ENCODE peak calls at places on chromosome 20, in six cellular contexts. Z, R, G, J, O and N are unnamed samples.

GRCh38 chr20:13270211-13270610 is 49.1 kb downstream of the ISM1 start:
- DNase-seq in O (no peak), Z (no peak), J (no peak), G (no peak), R (no peak), N (no peak)

GRCh38 chr20:37192137-37192854 is 12.9 kb upstream of the MROH8 start:
- DNase-seq in R (peak; percentile 89), G (peak; percentile 89), O (peak; percentile 61), Z (peak; percentile 91), J (peak; percentile 91), N (peak; percentile 41)

GRCh38 chr20:3229798-3230197 is 9.2 kb downstream of the SLC4A11 start:
- DNase-seq in O (no peak), Z (no peak), J (no peak), R (no peak), G (no peak), N (no peak)

GRCh38 chr20:33602826-33603590 is 59.1 kb upstream of the C20orf144 start:
- DNase-seq in Z (no peak), G (no peak), J (no peak), O (no peak), R (peak; percentile 50), N (no peak)

GRCh38 chr20:10430000-10430466 is 4.0 kb downstream of the MKKS start:
- DNase-seq in G (no peak), Z (no peak), R (peak; percentile 32), O (no peak), J (no peak), N (no peak)

GRCh38 chr20:18404172-18404571 is 62.7 kb downstream of the DZANK1 start:
- DNase-seq in G (no peak), J (no peak), Z (no peak), R (no peak), O (no peak), N (no peak)

GRCh38 chr20:35326732-35327073 is 34.5 kb upstream of the FAM83C start:
- DNase-seq in O (no peak), G (no peak), Z (no peak), R (no peak), J (no peak), N (no peak)

GRCh38 chr20:2693286-2693995 is 861 bp downstream of the EBF4 start:
- DNase-seq in R (no peak), J (peak; percentile 75), Z (peak; percentile 66), G (no peak), O (no peak), N (peak; percentile 70)

GRCh38 chr20:8808180-8808535 is 260.7 kb upstream of the PLCB4 start:
- DNase-seq in J (no peak), Z (no peak), R (no peak), O (no peak), G (peak; percentile 22), N (no peak)

GRCh38 chr20:56460459-56460858 is 8.0 kb upstream of the RTF2 start:
- DNase-seq in Z (no peak), R (no peak), J (no peak), G (no peak), O (no peak), N (no peak)

GRCh38 chr20:22808628-22809027 is 224.3 kb upstream of the FOXA2 start:
- DNase-seq in J (no peak), R (no peak), G (no peak), O (no peak), Z (no peak), N (no peak)

GRCh38 chr20:32017711-32018251 is 7.5 kb downstream of the CCM2L start:
- DNase-seq in Z (no peak), J (no peak), O (no peak), G (peak; percentile 63), R (no peak), N (no peak)

GRCh38 chr20:56995157-56995556 is 271.3 kb downstream of the BMP7 start:
- DNase-seq in J (no peak), R (no peak), G (no peak), O (no peak), Z (no peak), N (no peak)

GRCh38 chr20:59835448-59836395 is 97.7 kb downstream of the SYCP2 start:
- DNase-seq in Z (peak; percentile 66), J (peak; percentile 72), R (peak; percentile 5), O (no peak), G (peak; percentile 45), N (no peak)

GRCh38 chr20:4119854-4120209 is 104.5 kb upstream of the RNF24 start:
- DNase-seq in O (no peak), J (no peak), G (no peak), Z (no peak), R (no peak), N (no peak)

GRCh38 chr20:59482581-59483187 is 121.7 kb upstream of the PHACTR3 start:
- DNase-seq in O (no peak), Z (no peak), J (no peak), G (no peak), R (no peak), N (no peak)

GRCh38 chr20:9411833-9412232 is 102.6 kb upstream of the LAMP5 start:
- DNase-seq in J (no peak), O (no peak), Z (no peak), R (no peak), G (no peak), N (no peak)

GRCh38 chr20:4519530-4519929 is 202.2 kb upstream of the PRND start:
- DNase-seq in J (no peak), G (peak; percentile 22), Z (no peak), O (no peak), R (no peak), N (peak; percentile 65)

GRCh38 chr20:18005170-18005989 is 36.6 kb downstream of the MGME1 start:
- DNase-seq in Z (no peak), G (no peak), O (no peak), R (no peak), J (no peak), N (no peak)

GRCh38 chr20:37990571-37991151 is 42.6 kb downstream of the TTI1 start:
- DNase-seq in O (peak; percentile 52), J (no peak), Z (no peak), R (peak; percentile 78), G (peak; percentile 33), N (peak; percentile 72)

GRCh38 chr20:9286501-9286900 is 217.6 kb downstream of the PLCB4 start:
- DNase-seq in O (no peak), G (no peak), R (peak; percentile 38), Z (no peak), J (no peak), N (no peak)

GRCh38 chr20:25532971-25533391 is 52.4 kb downstream of the NINL start:
- DNase-seq in R (no peak), G (no peak), J (no peak), Z (no peak), O (no peak), N (no peak)

GRCh38 chr20:25533920-25534700 is 51.2 kb downstream of the NINL start:
- DNase-seq in O (no peak), R (no peak), G (no peak), Z (no peak), J (no peak), N (no peak)

GRCh38 chr20:25534845-25535244 is 50.5 kb downstream of the NINL start:
- DNase-seq in J (no peak), Z (no peak), G (no peak), O (no peak), R (no peak), N (no peak)

GRCh38 chr20:25529295-25529951 is 55.9 kb downstream of the NINL start:
- DNase-seq in O (no peak), J (no peak), G (no peak), Z (no peak), R (no peak), N (no peak)

GRCh38 chr20:25532015-25532751 is 53.1 kb downstream of the NINL start:
- DNase-seq in J (no peak), O (no peak), Z (no peak), R (no peak), G (no peak), N (no peak)
- TF ChIP-seq CTCF in J (no peak), O (no peak), Z (no peak), R (no peak), G (no peak), N (peak; percentile 16)

DNA sequence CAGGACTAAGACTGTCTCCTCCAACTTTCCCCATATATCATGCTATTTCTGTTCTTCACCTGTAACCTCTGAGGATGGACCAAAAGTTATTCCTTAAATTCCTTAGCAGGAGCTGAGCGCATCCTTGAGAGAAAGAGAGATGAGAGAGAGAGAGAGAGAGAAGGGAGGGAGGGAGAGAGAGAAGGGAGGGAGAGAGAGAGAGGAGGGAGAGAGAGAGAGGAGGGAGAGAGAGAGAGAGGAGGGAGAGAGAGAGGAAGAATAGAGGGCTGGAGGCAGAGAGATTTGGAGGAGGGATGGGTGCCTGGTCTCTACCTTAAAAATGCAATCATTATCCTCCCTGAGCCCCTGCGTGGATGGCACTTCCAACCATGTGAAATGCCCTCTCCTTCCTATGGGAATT is 73.6 kb downstream of the BMP2 start:
- DNase-seq in Z (no peak), J (no peak), R (no peak), G (no peak), O (no peak), N (no peak)
- H3K36me3 ChIP-seq in Z (no peaks in the 10 kb centered on the region), J (no peaks in the 10 kb centered on the region), R (no peaks in the 10 kb centered on the region), G (no peaks in the 10 kb centered on the region), O (no peaks in the 10 kb centered on the region), N (no peaks in the 10 kb centered on the region)

GRCh38 chr20:45372646-45373352 is 5.3 kb downstream of the TP53TG5 start:
- DNase-seq in J (no peak), R (no peak), G (no peak), Z (peak; percentile 92), O (no peak), N (peak; percentile 83)

GRCh38 chr20:45374966-45375365 is 3.2 kb downstream of the TP53TG5 start:
- DNase-seq in G (no peak), R (no peak), Z (no peak), O (no peak), J (no peak), N (no peak)

GRCh38 chr20:45372241-45372640 is 5.9 kb downstream of the TP53TG5 start:
- DNase-seq in G (no peak), J (no peak), Z (no peak), R (no peak), O (no peak), N (no peak)

GRCh38 chr20:45373353-45374100 is 4.6 kb downstream of the TP53TG5 start:
- DNase-seq in G (peak; percentile 97), O (peak; percentile 75), Z (peak; percentile 96), J (peak; percentile 84), R (peak; percentile 66), N (peak; percentile 93)

GRCh38 chr20:45374101-45374467 is 4.0 kb downstream of the TP53TG5 start:
- DNase-seq in J (no peak), R (no peak), Z (no peak), G (no peak), O (no peak), N (no peak)
- TF ChIP-seq CTCF in J (no peak), R (no peak), Z (no peak), G (no peak), O (no peak), N (no peak)

DNA sequence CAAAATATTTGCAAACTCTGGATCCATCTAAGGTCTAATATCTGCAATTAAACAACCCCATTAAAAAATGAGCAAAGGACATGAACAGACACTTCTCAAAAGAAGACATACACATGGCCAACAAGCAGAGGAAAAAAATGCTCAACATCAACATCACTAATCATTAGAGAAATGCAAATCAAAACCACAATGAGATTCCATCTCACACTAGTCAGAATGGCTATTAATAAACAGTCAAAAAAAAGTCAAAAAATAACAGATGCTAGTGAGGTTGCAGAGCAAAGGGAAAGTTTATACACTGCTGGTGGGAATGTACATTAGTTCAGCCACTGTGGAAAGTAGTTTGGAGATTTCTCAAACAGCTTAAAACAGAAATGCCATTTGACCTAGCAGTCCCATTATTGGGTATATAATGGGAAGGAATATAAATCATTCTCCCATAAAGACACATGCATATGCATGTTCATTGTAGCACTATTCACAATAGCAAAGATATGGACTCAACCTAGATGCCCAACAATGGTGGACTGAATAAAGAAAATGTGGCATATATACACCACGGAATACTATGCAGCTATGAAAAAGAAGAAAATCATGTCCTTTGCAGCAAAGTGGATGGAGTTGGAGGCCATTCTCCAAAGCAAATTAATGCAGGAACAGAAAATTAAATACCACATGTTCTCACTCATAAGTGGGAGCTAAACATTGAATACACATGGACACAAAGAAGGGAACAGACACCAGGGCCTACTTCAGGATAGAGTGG is 9.1 kb downstream of the ZNFX1 start:
- DNase-seq in O (no peak), R (peak; percentile 81), Z (no peak), G (no peak), J (no peak), N (no peak)
- H3K36me3 ChIP-seq in O (peaks cover 21% of the 10 kb centered on the region), R (peaks cover 40% of the 10 kb centered on the region), Z (peaks cover 69% of the 10 kb centered on the region), G (peaks cover 9% of the 10 kb centered on the region), J (no peaks in the 10 kb centered on the region), N (peaks cover 53% of the 10 kb centered on the region)